ENCODE peak calls at places on chromosomes 16 and 17, in four cellular contexts. One of them, this sample, is unnamed.

GRCh38 chr17:82874011-82874835 is 34.4 kb upstream of the ZNF750 start:
- DNase-seq in K562: no peak
- DNase-seq in HepG2: no peak
- DNase-seq in GM12878: no peak
- DNase-seq in this sample: no peak

GRCh38 chr17:63961355-63962207 is 11.1 kb downstream of the SCN4A start:
- DNase-seq in K562: peak; percentile 97
- DNase-seq in HepG2: peak; percentile 68
- DNase-seq in GM12878: no peak
- DNase-seq in this sample: peak; percentile 100

GRCh38 chr17:5210853-5211252 is 19.2 kb upstream of the ZNF594 start:
- DNase-seq in K562: no peak
- DNase-seq in HepG2: no peak
- DNase-seq in GM12878: peak; percentile 73
- DNase-seq in this sample: no peak

GRCh38 chr17:78442648-78443128 is 64.2 kb downstream of the PGS1 start:
- DNase-seq in K562: no peak
- DNase-seq in HepG2: no peak
- DNase-seq in GM12878: no peak
- DNase-seq in this sample: no peak

GRCh38 chr16:81035975-81036750 is 521 bp downstream of the ATMIN start:
- DNase-seq in K562: peak; percentile 72
- DNase-seq in HepG2: peak; percentile 11
- DNase-seq in GM12878: no peak
- DNase-seq in this sample: no peak

GRCh38 chr17:8005357-8005756 is 2.9 kb downstream of the GUCY2D start:
- DNase-seq in K562: no peak
- DNase-seq in HepG2: no peak
- DNase-seq in GM12878: no peak
- DNase-seq in this sample: no peak

GRCh38 chr16:12398029-12398735 is 405.5 kb downstream of the CPPED1 start:
- DNase-seq in K562: no peak
- DNase-seq in HepG2: no peak
- DNase-seq in GM12878: no peak
- DNase-seq in this sample: no peak

GRCh38 chr17:7435676-7436555 is 681 bp downstream of the TMEM102 start:
- DNase-seq in K562: peak; percentile 52
- DNase-seq in HepG2: no peak
- DNase-seq in GM12878: no peak
- DNase-seq in this sample: no peak

GRCh38 chr17:29614345-29615047 is 8.2 kb downstream of the CORO6 start:
- DNase-seq in K562: no peak
- DNase-seq in HepG2: no peak
- DNase-seq in GM12878: no peak
- DNase-seq in this sample: no peak

GRCh38 chr17:80942360-80943345 is 49.0 kb upstream of the CHMP6 start:
- DNase-seq in K562: no peak
- DNase-seq in HepG2: no peak
- DNase-seq in GM12878: no peak
- DNase-seq in this sample: no peak

GRCh38 chr17:31568140-31568938 is 176.9 kb downstream of the RAB11FIP4 start:
- DNase-seq in K562: no peak
- DNase-seq in HepG2: no peak
- DNase-seq in GM12878: no peak
- DNase-seq in this sample: no peak

GRCh38 chr17:76452102-76452645 is 778 bp downstream of the UBE2O start:
- DNase-seq in K562: no peak
- DNase-seq in HepG2: no peak
- DNase-seq in GM12878: no peak
- DNase-seq in this sample: no peak

GRCh38 chr17:2871720-2872119 is 75.5 kb downstream of the RAP1GAP2 start:
- DNase-seq in K562: no peak
- DNase-seq in HepG2: no peak
- DNase-seq in GM12878: no peak
- DNase-seq in this sample: no peak
- TF ChIP-seq SIN3A in K562: no peak
- TF ChIP-seq SIN3A in HepG2: no peak
- TF ChIP-seq SIN3A in GM12878: no peak
- TF ChIP-seq SIN3A in this sample: no peak

DNA sequence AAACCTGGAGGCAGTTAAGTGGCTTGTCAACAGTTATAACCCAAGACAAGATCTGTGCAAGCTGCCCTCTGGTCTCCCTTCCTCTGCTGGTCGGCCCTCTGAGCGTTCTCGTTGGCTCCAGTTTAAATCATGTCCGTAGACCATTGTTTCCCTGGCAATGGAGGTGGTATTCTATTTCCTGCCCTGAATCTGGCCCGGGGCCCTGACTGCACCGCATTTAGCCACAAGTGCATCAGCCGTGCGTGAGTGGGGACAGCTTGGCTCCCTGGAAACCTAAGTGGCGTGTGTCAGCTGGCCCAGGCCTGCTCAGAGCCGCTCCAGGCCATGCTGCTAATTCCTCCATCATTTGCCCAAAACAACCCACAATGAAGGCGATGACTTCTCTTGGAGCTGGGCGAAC is 15.0 kb upstream of the MYLK3 start:
- DNase-seq in K562: no peak
- DNase-seq in HepG2: no peak
- DNase-seq in GM12878: no peak
- DNase-seq in this sample: no peak
- TF ChIP-seq JUND in K562: no peak
- TF ChIP-seq JUND in HepG2: no peak
- TF ChIP-seq JUND in GM12878: no peak
- TF ChIP-seq JUND in this sample: no peak

DNA sequence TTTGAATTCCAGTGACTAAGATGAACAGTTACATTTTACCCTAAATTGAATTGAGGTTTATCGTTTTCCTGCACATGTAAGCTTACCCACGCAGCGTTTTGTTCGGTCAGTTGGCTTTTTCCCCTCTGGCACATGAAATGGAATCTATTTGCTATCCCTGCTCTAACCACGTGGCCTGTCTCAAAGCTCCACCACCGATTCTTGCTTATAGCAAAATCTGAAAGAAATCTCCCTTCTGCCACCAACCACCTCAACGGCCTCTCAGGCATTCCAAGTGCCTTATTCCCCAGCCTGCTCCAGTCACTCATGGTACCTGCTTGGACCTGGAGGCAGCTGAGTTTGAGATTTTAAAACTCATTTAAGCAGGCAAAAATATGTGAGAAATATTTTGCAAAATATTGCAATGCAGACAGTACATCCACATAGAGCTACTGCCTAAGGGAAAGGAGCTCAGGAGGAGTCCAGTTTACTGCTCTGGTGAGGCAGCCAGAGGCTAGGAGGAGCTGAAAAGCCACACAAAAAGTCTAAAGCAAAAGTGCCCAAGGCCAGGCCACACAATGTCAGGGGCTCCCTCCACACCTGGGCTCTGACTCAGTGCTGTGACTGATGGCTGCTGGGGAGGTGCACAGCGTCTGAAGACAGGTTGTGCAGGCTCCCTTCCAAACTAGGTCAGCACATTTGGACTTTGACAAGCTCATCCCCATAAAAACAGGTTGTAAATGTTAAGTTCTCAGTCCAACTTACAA is 26.4 kb downstream of the ARHGAP17 start:
- DNase-seq in K562: no peak
- DNase-seq in HepG2: peak; percentile 75
- DNase-seq in GM12878: no peak
- DNase-seq in this sample: no peak
- TF ChIP-seq CBX5 in K562: no peak
- TF ChIP-seq CBX5 in HepG2: no peak
- TF ChIP-seq CBX5 in GM12878: no peak
- TF ChIP-seq CBX5 in this sample: no peak

GRCh38 chr16:83660282-83660681 is 147.5 kb upstream of the HSBP1 start:
- DNase-seq in K562: no peak
- DNase-seq in HepG2: no peak
- DNase-seq in GM12878: no peak
- DNase-seq in this sample: no peak
- TF ChIP-seq SIN3A in K562: no peak
- TF ChIP-seq SIN3A in HepG2: no peak
- TF ChIP-seq SIN3A in GM12878: no peak
- TF ChIP-seq SIN3A in this sample: no peak

DNA sequence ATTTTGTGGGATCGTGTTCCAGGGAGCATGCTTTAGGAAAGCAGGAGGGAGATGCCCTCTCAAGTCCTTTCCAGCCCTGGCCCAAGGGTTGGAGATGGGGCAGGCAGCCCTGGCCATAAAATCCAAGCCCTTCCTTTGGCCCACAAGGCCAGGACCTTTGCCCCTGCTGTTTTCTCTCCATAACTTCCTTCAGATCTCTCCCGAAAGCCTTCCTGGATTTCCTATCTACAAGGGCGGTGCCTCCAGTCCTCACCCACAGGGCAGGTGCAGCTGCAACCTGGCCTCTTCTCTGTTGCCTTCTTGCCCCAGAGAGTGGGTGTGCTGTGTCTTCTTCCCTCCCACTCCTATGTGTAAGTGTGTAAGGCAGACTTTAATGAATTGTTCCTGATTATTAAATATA is 8.5 kb upstream of the PDP2 start:
- DNase-seq in K562: no peak
- DNase-seq in HepG2: no peak
- DNase-seq in GM12878: no peak
- DNase-seq in this sample: no peak
- TF ChIP-seq JUND in K562: no peak
- TF ChIP-seq JUND in HepG2: no peak
- TF ChIP-seq JUND in GM12878: no peak
- TF ChIP-seq JUND in this sample: no peak

DNA sequence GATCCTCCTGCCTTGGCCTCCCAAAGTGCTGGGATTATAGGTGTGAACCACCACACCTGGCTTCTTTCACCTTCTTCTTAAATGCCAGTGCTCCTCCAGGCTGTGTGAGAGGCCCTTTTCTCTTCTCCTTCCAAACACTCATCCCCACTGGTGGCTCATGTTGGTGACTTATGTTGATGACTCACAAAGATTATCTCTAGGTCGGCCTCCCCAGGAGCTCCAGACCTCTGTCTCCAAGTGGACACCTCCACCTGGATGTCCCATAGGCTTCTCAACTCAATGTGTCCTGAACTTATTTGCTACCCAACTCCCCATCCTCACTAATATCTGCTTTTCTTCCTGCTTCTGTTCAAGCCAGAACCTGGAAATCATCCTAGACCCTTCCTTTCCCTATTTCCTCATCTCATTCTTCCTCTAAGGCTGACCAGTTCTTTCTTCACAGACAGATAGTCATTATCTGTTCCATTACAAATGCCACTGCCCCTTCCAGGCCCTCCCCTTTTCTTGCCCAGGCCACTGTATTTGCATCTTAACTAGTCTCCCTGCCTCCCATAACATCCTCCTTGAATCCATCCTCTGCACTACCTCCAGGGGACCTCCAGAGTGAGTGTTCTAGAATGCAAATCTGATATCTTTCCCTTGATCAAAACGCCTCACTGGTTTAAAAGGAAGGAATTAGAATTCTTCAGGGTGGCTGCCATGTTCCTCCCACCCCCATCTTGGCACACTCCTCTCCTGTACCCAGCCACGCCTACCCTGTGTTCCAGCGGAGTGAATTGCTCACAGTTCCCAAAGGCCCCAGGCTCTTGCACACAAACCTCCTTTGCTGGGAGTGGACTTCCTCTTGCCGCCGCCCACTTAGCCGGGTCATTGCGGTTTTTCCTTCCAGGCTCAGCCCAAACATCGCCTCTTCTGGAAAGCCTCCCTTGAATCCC is 34.8 kb upstream of the FBXO47 start:
- DNase-seq in K562: peak; percentile 29
- DNase-seq in HepG2: no peak
- DNase-seq in GM12878: no peak
- DNase-seq in this sample: no peak
- TF ChIP-seq CBX5 in K562: no peak
- TF ChIP-seq CBX5 in HepG2: no peak
- TF ChIP-seq CBX5 in GM12878: no peak
- TF ChIP-seq CBX5 in this sample: no peak

This sample was measured in H1.